ENCODE peak calls at places on chromosome 4, in ten cellular contexts. A is omental fat pad; B is gastroesophageal sphincter; M is heart left ventricle; P is CD8-positive, alpha-beta T cell; W is activated CD4-positive, CD25-positive, alpha-beta regulatory T cell treated with anti-CD3 and anti-CD28 coated beads, Interleukin-2, amount 50 U/mL, for 24 hours; K is heart right ventricle; J is psoas muscle; U is effector memory CD8-positive, alpha-beta T cell; L is CD4-positive, CD25-positive, alpha-beta regulatory T cell. H is an unnamed sample.

GRCh38 chr4:26288308-26288982 is 32.4 kb upstream of the RBPJ start:
- ATAC-seq in A (no peak), B (peak), M (peak), P (no peak), W (peak), K (peak), J (no peak), U (peak), L (peak), H (peak)

GRCh38 chr4:22491939-22492338 is 23.9 kb downstream of the ADGRA3 start:
- ATAC-seq in A (no peak), B (no peak), M (no peak), P (no peak), W (no peak), K (no peak), J (no peak), U (no peak), L (no peak), H (no peak)

GRCh38 chr4:189202182-189202868 is 738.3 kb upstream of the FRG1 start:
- ATAC-seq in A (no peak), B (peak), M (no peak), P (no peak), W (no peak), K (peak), J (peak), U (no peak), L (no peak), H (no peak)

GRCh38 chr4:126271266-126271665 is 956.5 kb downstream of the FAT4 start:
- ATAC-seq in A (no peak), B (no peak), M (no peak), P (no peak), W (no peak), K (no peak), J (no peak), U (no peak), L (no peak), H (no peak)

GRCh38 chr4:53474178-53474577 is 96.7 kb downstream of the FIP1L1 start:
- ATAC-seq in A (no peak), B (no peak), M (no peak), P (no peak), W (no peak), K (no peak), J (no peak), U (no peak), L (no peak), H (no peak)

GRCh38 chr4:2689825-2690700 is 66.1 kb downstream of the TNIP2 start:
- ATAC-seq in A (no peak), B (no peak), M (no peak), P (peak), W (peak), K (no peak), J (peak), U (peak), L (peak), H (peak)

GRCh38 chr4:60443796-60444195 is 756.3 kb upstream of the ADGRL3 start:
- ATAC-seq in A (no peak), B (no peak), M (no peak), P (no peak), W (no peak), K (no peak), J (no peak), U (no peak), L (no peak), H (no peak)

GRCh38 chr4:168560184-168560834 is 63.5 kb downstream of the PALLD start:
- ATAC-seq in A (no peak), B (no peak), M (peak), P (no peak), W (peak), K (no peak), J (peak), U (no peak), L (no peak), H (no peak)

GRCh38 chr4:45946699-45947098 is 177.2 kb downstream of the GABRG1 start:
- ATAC-seq in A (no peak), B (no peak), M (no peak), P (no peak), W (no peak), K (no peak), J (no peak), U (no peak), L (no peak), H (no peak)

GRCh38 chr4:140238353-140239041 is 84.5 kb upstream of the MAML3 start:
- ATAC-seq in A (peak), B (peak), M (peak), P (no peak), W (no peak), K (peak), J (peak), U (no peak), L (no peak), H (no peak)

GRCh38 chr4:57090099-57090498 is 20.1 kb downstream of the IGFBP7 start:
- ATAC-seq in A (no peak), B (no peak), M (no peak), P (no peak), W (no peak), K (no peak), J (no peak), U (no peak), L (no peak), H (no peak)

GRCh38 chr4:157818946-157819692 is 353.7 kb downstream of the GASK1B start:
- ATAC-seq in A (no peak), B (no peak), M (no peak), P (no peak), W (no peak), K (no peak), J (no peak), U (no peak), L (no peak), H (peak)

GRCh38 chr4:174910271-174910670 is 7.9 kb upstream of the ADAM29 start:
- ATAC-seq in A (no peak), B (no peak), M (no peak), P (no peak), W (no peak), K (no peak), J (no peak), U (no peak), L (no peak), H (no peak)

GRCh38 chr4:144582975-144583374 is 63.0 kb upstream of the HHIP start:
- ATAC-seq in A (no peak), B (no peak), M (no peak), P (no peak), W (no peak), K (no peak), J (no peak), U (no peak), L (no peak), H (no peak)

GRCh38 chr4:94595013-94595412 is 143.3 kb downstream of the PDLIM5 start:
- ATAC-seq in A (peak), B (no peak), M (no peak), P (no peak), W (no peak), K (no peak), J (peak), U (no peak), L (no peak), H (no peak)

GRCh38 chr4:37928896-37929537 is 31.2 kb upstream of the PTTG2 start:
- ATAC-seq in A (no peak), B (no peak), M (no peak), P (no peak), W (peak), K (no peak), J (no peak), U (peak), L (no peak), H (no peak)

GRCh38 chr4:53118676-53119075 is 247.2 kb downstream of the SCFD2 start:
- ATAC-seq in A (no peak), B (no peak), M (no peak), P (no peak), W (no peak), K (no peak), J (no peak), U (no peak), L (no peak), H (no peak)

GRCh38 chr4:103478729-103479128 is 241.1 kb downstream of the TACR3 start:
- ATAC-seq in A (no peak), B (no peak), M (no peak), P (no peak), W (no peak), K (no peak), J (no peak), U (no peak), L (no peak), H (no peak)

GRCh38 chr4:31107362-31107761 is 387.2 kb downstream of the PCDH7 start:
- ATAC-seq in A (peak), B (no peak), M (no peak), P (no peak), W (no peak), K (no peak), J (no peak), U (no peak), L (no peak), H (no peak)

GRCh38 chr4:154984148-154984547 is 203.1 kb downstream of the RBM46 start:
- ATAC-seq in A (no peak), B (no peak), M (no peak), P (no peak), W (peak), K (no peak), J (no peak), U (no peak), L (no peak), H (peak)

GRCh38 chr4:20428410-20429160 is 176.9 kb downstream of the SLIT2 start:
- ATAC-seq in A (no peak), B (no peak), M (no peak), P (no peak), W (no peak), K (no peak), J (no peak), U (no peak), L (no peak), H (no peak)

GRCh38 chr4:119034276-119035008 is 101.2 kb upstream of the MYOZ2 start:
- ATAC-seq in A (no peak), B (peak), M (no peak), P (no peak), W (no peak), K (no peak), J (peak), U (no peak), L (no peak), H (no peak)

GRCh38 chr4:80232707-80233370 is 33.6 kb upstream of the FGF5 start:
- ATAC-seq in A (no peak), B (no peak), M (no peak), P (no peak), W (no peak), K (no peak), J (no peak), U (no peak), L (no peak), H (no peak)

GRCh38 chr4:148203056-148203898 is 238.9 kb downstream of the NR3C2 start:
- ATAC-seq in A (no peak), B (no peak), M (peak), P (no peak), W (no peak), K (peak), J (peak), U (no peak), L (no peak), H (no peak)

GRCh38 chr4:6753103-6753560 is 29.4 kb upstream of the KIAA0232 start:
- ATAC-seq in A (no peak), B (no peak), M (no peak), P (no peak), W (no peak), K (no peak), J (peak), U (no peak), L (no peak), H (no peak)

GRCh38 chr4:7689773-7690693 is 249.6 kb downstream of the AFAP1 start:
- ATAC-seq in A (no peak), B (no peak), M (no peak), P (no peak), W (no peak), K (no peak), J (no peak), U (no peak), L (no peak), H (no peak)

GRCh38 chr4:186039697-186040096 is 29.3 kb upstream of the TLR3 start:
- ATAC-seq in A (peak), B (peak), M (peak), P (no peak), W (no peak), K (no peak), J (no peak), U (no peak), L (no peak), H (no peak)

H was measured in stimulated activated memory B cell treated with anti-CD40 and anti-IgM and Interleukin-4, amounts not matched to agents 10 μg/mL and 1 μg/mL and 100 μg/mL, for 72 hours.